ENCODE peak calls at places on chromosomes 11 and 22, in eight cellular contexts. D, F, X, C, N, P, S and A are unnamed samples.

GRCh38 chr11:122375687-122376399 is 259.8 kb upstream of the BLID start:
- DNase-seq in D (no peak), F (no peak), X (no peak), C (peak; percentile 75), N (no peak), P (no peak), S (peak; percentile 55), A (peak; percentile 75)

GRCh38 chr11:2775626-2776350 is 76.0 kb upstream of the KCNQ1OT1 start:
- DNase-seq in D (no peak), F (no peak), X (no peak), C (no peak), N (peak; percentile 6), P (no peak), S (no peak), A (no peak)

GRCh38 chr11:35058318-35058717 is 80.7 kb upstream of the CD44 start:
- DNase-seq in D (no peak), F (no peak), X (no peak), C (no peak), N (no peak), P (no peak), S (peak; percentile 92), A (no peak)

GRCh38 chr11:130486981-130487380 is 38.5 kb downstream of the ADAMTS15 start:
- DNase-seq in D (no peak), F (no peak), X (no peak), C (no peak), N (no peak), P (no peak), S (no peak), A (no peak)

GRCh38 chr11:125062931-125063428 is at the start of gene SLC37A2:
- DNase-seq in D (no peak), F (peak; percentile 51), X (peak; percentile 11), C (peak; percentile 54), N (peak; percentile 37), P (peak; percentile 60), S (peak; percentile 56), A (peak; percentile 73)

GRCh38 chr22:23225337-23225723 is 45.0 kb downstream of the BCR start:
- DNase-seq in D (no peak), F (no peak), X (no peak), C (no peak), N (no peak), P (no peak), S (no peak), A (no peak)

GRCh38 chr22:24105661-24106060 is 75.6 kb upstream of the SUSD2 start:
- DNase-seq in D (no peak), F (no peak), X (no peak), C (no peak), N (no peak), P (no peak), S (no peak), A (no peak)

GRCh38 chr11:22554221-22554620 is 71.4 kb downstream of the FANCF start:
- DNase-seq in D (no peak), F (no peak), X (no peak), C (no peak), N (no peak), P (no peak), S (no peak), A (no peak)

GRCh38 chr11:75812542-75813040 is 2.4 kb upstream of the UVRAG start:
- DNase-seq in D (no peak), F (no peak), X (no peak), C (no peak), N (no peak), P (no peak), S (no peak), A (peak; percentile 54)

GRCh38 chr11:117837070-117837776 is 12.7 kb upstream of the FXYD2 start:
- DNase-seq in D (no peak), F (no peak), X (no peak), C (no peak), N (no peak), P (no peak), S (no peak), A (no peak)

GRCh38 chr11:128839081-128839480 is 28.0 kb downstream of the KCNJ1 start:
- DNase-seq in D (no peak), F (no peak), X (no peak), C (no peak), N (no peak), P (no peak), S (no peak), A (no peak)

GRCh38 chr11:26905368-26905767 is 88.5 kb upstream of the FIBIN start:
- DNase-seq in D (no peak), F (no peak), X (no peak), C (peak; percentile 4), N (no peak), P (no peak), S (peak; percentile 25), A (no peak)

GRCh38 chr11:113293936-113294335 is 20.4 kb upstream of the TTC12 start:
- DNase-seq in D (no peak), F (no peak), X (no peak), C (no peak), N (no peak), P (no peak), S (no peak), A (peak; percentile 67)

GRCh38 chr22:31544481-31545480 is 48.4 kb downstream of the SFI1 start:
- DNase-seq in D (no peak), F (no peak), X (no peak), C (peak; percentile 16), N (no peak), P (no peak), S (no peak), A (no peak)

GRCh38 chr11:71936825-71937224 is 8.0 kb downstream of the RNF121 start:
- DNase-seq in D (no peak), F (no peak), X (peak; percentile 75), C (peak; percentile 53), N (no peak), P (no peak), S (peak; percentile 56), A (peak; percentile 19)

GRCh38 chr22:38413085-38414008 is 41.7 kb downstream of the KCNJ4 start:
- DNase-seq in D (no peak), F (no peak), X (no peak), C (no peak), N (no peak), P (no peak), S (no peak), A (no peak)

GRCh38 chr11:46471943-46472661 is 80.5 kb upstream of the CHRM4 start:
- DNase-seq in D (no peak), F (no peak), X (no peak), C (no peak), N (no peak), P (no peak), S (no peak), A (peak; percentile 31)

GRCh38 chr11:94134651-94135512 is 6.2 kb downstream of the PANX1 start:
- DNase-seq in D (no peak), F (peak; percentile 71), X (no peak), C (peak; percentile 96), N (peak; percentile 44), P (no peak), S (peak; percentile 93), A (peak; percentile 90)

GRCh38 chr11:8301622-8302021 is 37.9 kb upstream of the LMO1 start:
- DNase-seq in D (no peak), F (no peak), X (no peak), C (no peak), N (no peak), P (no peak), S (no peak), A (no peak)

GRCh38 chr11:120985718-120986569 is 38.0 kb upstream of the TBCEL start:
- DNase-seq in D (no peak), F (no peak), X (peak; percentile 16), C (peak; percentile 29), N (no peak), P (no peak), S (peak; percentile 20), A (peak; percentile 47)
- H3K4me3 ChIP-seq in D (peak overlapping the region; percentile 55), F (peak overlapping the region; percentile 58), X (peak overlapping the region; percentile 45), C (peak overlapping the region; percentile 33), N (peak overlapping the region; percentile 37), P (no peak overlapping the region), S (peak overlapping the region; percentile 12), A (peak overlapping the region; percentile 62)

DNA sequence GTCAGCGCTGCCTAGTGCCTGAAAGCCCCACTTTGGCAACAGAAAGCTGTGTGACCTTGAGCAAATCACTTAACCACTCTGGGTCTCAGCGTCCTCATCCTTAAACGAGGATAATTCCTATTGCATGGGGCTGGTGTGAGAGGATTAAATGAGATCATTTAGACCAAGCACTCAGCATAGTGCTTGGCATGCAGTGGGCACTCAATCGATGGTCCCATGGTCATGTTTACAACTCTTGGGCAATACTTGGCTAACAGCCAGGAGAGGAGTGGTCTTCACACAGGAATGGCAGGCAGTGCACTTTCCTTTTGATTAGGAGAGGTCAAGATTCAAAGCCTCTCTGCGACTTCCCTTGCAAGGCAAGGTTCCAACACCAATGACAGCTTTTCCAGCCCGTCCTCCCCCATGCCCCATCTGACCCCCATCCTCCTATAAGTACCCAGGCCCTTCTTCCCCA is 14.1 kb downstream of the TNKS1BP1 start:
- DNase-seq in D (no peak), F (no peak), X (no peak), C (peak; percentile 27), N (no peak), P (no peak), S (no peak), A (no peak)
- H3K4me3 ChIP-seq in D (peak overlapping the region; percentile 60), F (peak overlapping the region; percentile 51), X (peak overlapping the region; percentile 39), C (peak overlapping the region; percentile 43), N (peak overlapping the region; percentile 46), P (no peak overlapping the region), S (peak overlapping the region; percentile 45), A (peak overlapping the region; percentile 67)

GRCh38 chr22:44182591-44183588 is 2.2 kb downstream of the PARVG start:
- DNase-seq in D (no peak), F (no peak), X (no peak), C (no peak), N (no peak), P (peak; percentile 24), S (no peak), A (no peak)

GRCh38 chr22:44185237-44186120 is 4.8 kb downstream of the PARVG start:
- DNase-seq in D (no peak), F (no peak), X (no peak), C (no peak), N (no peak), P (no peak), S (no peak), A (no peak)

GRCh38 chr22:44181912-44182590 is 1.3 kb downstream of the PARVG start:
- DNase-seq in D (no peak), F (no peak), X (no peak), C (no peak), N (no peak), P (no peak), S (no peak), A (no peak)

GRCh38 chr22:44186121-44186510 is 5.4 kb downstream of the PARVG start:
- DNase-seq in D (no peak), F (no peak), X (no peak), C (no peak), N (no peak), P (no peak), S (no peak), A (no peak)

GRCh38 chr22:44184006-44184405 is 3.3 kb downstream of the PARVG start:
- DNase-seq in D (no peak), F (no peak), X (no peak), C (no peak), N (no peak), P (no peak), S (no peak), A (no peak)
- H3K4me3 ChIP-seq in D (no peak overlapping the region), F (no peak overlapping the region), X (no peak overlapping the region), C (no peak overlapping the region), N (no peak overlapping the region), P (no peak overlapping the region), S (no peak overlapping the region), A (no peak overlapping the region)

DNA sequence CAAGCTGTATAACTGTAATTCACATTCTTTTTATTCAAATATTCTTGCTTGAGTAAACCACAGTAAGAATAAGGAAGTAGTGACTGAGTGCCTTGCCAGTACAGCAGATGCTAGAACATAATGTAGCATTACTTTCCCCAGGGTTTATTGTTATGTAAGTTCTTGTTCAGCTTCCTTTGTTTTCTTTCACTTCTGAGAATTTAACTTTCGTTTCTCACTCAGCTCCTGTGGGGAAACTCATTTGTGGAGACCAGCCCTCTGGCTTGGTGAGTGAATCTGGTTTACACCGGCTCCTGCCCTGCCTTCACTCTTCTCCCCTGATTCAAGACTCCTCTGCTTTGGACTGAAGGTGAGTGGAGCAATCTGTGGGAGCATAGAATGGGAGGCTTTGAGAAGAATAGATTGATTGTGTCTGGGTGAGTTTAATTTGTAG is at the start of gene TRIM22:
- DNase-seq in D (peak; percentile 15), F (peak; percentile 16), X (no peak), C (peak; percentile 71), N (no peak), P (peak; percentile 86), S (peak; percentile 80), A (no peak)
- H3K4me3 ChIP-seq in D (peak within 1 kb of the TSS; percentile 62), F (peak within 1 kb of the TSS; percentile 48), X (no peak within 1 kb of the TSS), C (peak within 1 kb of the TSS; percentile 71), N (peak within 1 kb of the TSS; percentile 54), P (peak within 1 kb of the TSS; percentile 72), S (peak within 1 kb of the TSS; percentile 44), A (no peak within 1 kb of the TSS)